ENCODE peak calls at places on chromosomes 12 and 14, in ten cellular contexts. One of them, this sample, is unnamed.

GRCh38 chr12:124687695-124688301 is 120.4 kb upstream of the NCOR2 start:
- DNase-seq in HEK293T: no peak
- DNase-seq in NAMALWA: no peak
- DNase-seq in left cardiac atrium: peak
- DNase-seq in RCC 7860: no peak
- DNase-seq in PC-3: no peak
- DNase-seq in kidney tubule cell: no peak
- DNase-seq in HS-5: no peak
- DNase-seq in CD8-positive, alpha-beta T cell: peak
- DNase-seq in ELR: no peak
- DNase-seq in this sample: no peak

GRCh38 chr14:46574236-46574970 is 77.2 kb downstream of the RPL10L start:
- DNase-seq in kidney tubule cell: peak
- DNase-seq in HEK293T: no peak
- DNase-seq in left cardiac atrium: no peak
- DNase-seq in PC-3: peak
- DNase-seq in NAMALWA: no peak
- DNase-seq in CD8-positive, alpha-beta T cell: no peak
- DNase-seq in RCC 7860: peak
- DNase-seq in ELR: peak
- DNase-seq in HS-5: peak
- DNase-seq in this sample: no peak

GRCh38 chr12:47725893-47726292 is 603 bp upstream of the ENDOU start:
- DNase-seq in NAMALWA: peak
- DNase-seq in HEK293T: no peak
- DNase-seq in kidney tubule cell: no peak
- DNase-seq in left cardiac atrium: peak
- DNase-seq in CD8-positive, alpha-beta T cell: no peak
- DNase-seq in ELR: peak
- DNase-seq in PC-3: peak
- DNase-seq in RCC 7860: no peak
- DNase-seq in HS-5: peak
- DNase-seq in this sample: no peak

GRCh38 chr14:53355581-53356112 is 202.5 kb upstream of the DDHD1 start:
- DNase-seq in NAMALWA: no peak
- DNase-seq in HS-5: peak
- DNase-seq in CD8-positive, alpha-beta T cell: no peak
- DNase-seq in HEK293T: peak
- DNase-seq in left cardiac atrium: no peak
- DNase-seq in ELR: peak
- DNase-seq in PC-3: peak
- DNase-seq in RCC 7860: peak
- DNase-seq in kidney tubule cell: peak
- DNase-seq in this sample: no peak

GRCh38 chr12:88400302-88400701 is 180.0 kb downstream of the KITLG start:
- DNase-seq in PC-3: no peak
- DNase-seq in CD8-positive, alpha-beta T cell: no peak
- DNase-seq in RCC 7860: no peak
- DNase-seq in ELR: no peak
- DNase-seq in left cardiac atrium: no peak
- DNase-seq in HS-5: no peak
- DNase-seq in HEK293T: no peak
- DNase-seq in kidney tubule cell: no peak
- DNase-seq in NAMALWA: no peak
- DNase-seq in this sample: no peak

GRCh38 chr14:58599145-58599544 is 38.6 kb upstream of the DACT1 start:
- DNase-seq in kidney tubule cell: no peak
- DNase-seq in ELR: no peak
- DNase-seq in HEK293T: no peak
- DNase-seq in PC-3: no peak
- DNase-seq in HS-5: no peak
- DNase-seq in NAMALWA: no peak
- DNase-seq in CD8-positive, alpha-beta T cell: no peak
- DNase-seq in RCC 7860: no peak
- DNase-seq in left cardiac atrium: no peak
- DNase-seq in this sample: no peak

GRCh38 chr12:94867066-94867855 is 136.2 kb downstream of the NDUFA12 start:
- DNase-seq in NAMALWA: no peak
- DNase-seq in RCC 7860: peak
- DNase-seq in CD8-positive, alpha-beta T cell: no peak
- DNase-seq in HS-5: peak
- DNase-seq in ELR: peak
- DNase-seq in kidney tubule cell: peak
- DNase-seq in left cardiac atrium: no peak
- DNase-seq in HEK293T: no peak
- DNase-seq in PC-3: no peak
- DNase-seq in this sample: no peak

GRCh38 chr12:63893170-63893569 is 48.7 kb downstream of the SRGAP1 start:
- DNase-seq in kidney tubule cell: no peak
- DNase-seq in NAMALWA: no peak
- DNase-seq in HS-5: no peak
- DNase-seq in left cardiac atrium: no peak
- DNase-seq in ELR: no peak
- DNase-seq in HEK293T: no peak
- DNase-seq in CD8-positive, alpha-beta T cell: no peak
- DNase-seq in RCC 7860: no peak
- DNase-seq in PC-3: no peak
- DNase-seq in this sample: no peak

GRCh38 chr14:80055912-80056801 is 155.1 kb downstream of the DIO2 start:
- DNase-seq in left cardiac atrium: peak
- DNase-seq in PC-3: peak
- DNase-seq in RCC 7860: peak
- DNase-seq in kidney tubule cell: peak
- DNase-seq in NAMALWA: peak
- DNase-seq in HEK293T: peak
- DNase-seq in ELR: peak
- DNase-seq in CD8-positive, alpha-beta T cell: no peak
- DNase-seq in HS-5: peak
- DNase-seq in this sample: no peak

GRCh38 chr12:48977290-48978281 is 536 bp upstream of the WNT1 start:
- DNase-seq in RCC 7860: peak
- DNase-seq in HEK293T: peak
- DNase-seq in ELR: peak
- DNase-seq in left cardiac atrium: peak
- DNase-seq in PC-3: peak
- DNase-seq in HS-5: no peak
- DNase-seq in NAMALWA: peak
- DNase-seq in kidney tubule cell: no peak
- DNase-seq in CD8-positive, alpha-beta T cell: peak
- DNase-seq in this sample: peak